ENCODE peak calls at places on chromosomes 1 and 21, in seven cellular contexts. X, G, O, T, K, E and J are unnamed samples. For H3K9me3, the result is how much of the 10 kb centered on the place peaks cover.

GRCh38 chr1:153610334-153611023 is 2.5 kb downstream of the S100A16 start:
- DNase-seq in K (no peak), E (no peak), O (peak), T (no peak), X (peak), G (peak), J (no peak)

GRCh38 chr21:45226540-45227326 is 61.0 kb downstream of the POFUT2 start:
- DNase-seq in X (no peak), T (no peak), K (no peak), G (no peak), E (no peak), O (no peak), J (no peak)

GRCh38 chr1:15326691-15327530 is 79.9 kb downstream of the FHAD1 start:
- DNase-seq in X (no peak), T (no peak), O (no peak), E (no peak), G (no peak), K (no peak), J (no peak)

GRCh38 chr1:177780096-177780700 is 189.7 kb downstream of the SEC16B start:
- DNase-seq in K (no peak), T (peak), X (no peak), O (no peak), G (no peak), E (no peak), J (peak)

GRCh38 chr1:10835423-10836421 is 39.3 kb upstream of the CASZ1 start:
- DNase-seq in X (no peak), T (no peak), E (peak), G (peak), K (peak), O (peak), J (peak)

GRCh38 chr1:54850082-54850730 is 36.8 kb downstream of the DHCR24 start:
- DNase-seq in E (no peak), G (no peak), T (no peak), O (no peak), K (no peak), X (no peak), J (no peak)

GRCh38 chr1:220690140-220691038 is at the start of gene C1orf115:
- DNase-seq in T (no peak), K (peak), G (peak), E (peak), O (peak), X (peak), J (peak)

GRCh38 chr1:36133484-36133883 is 8.5 kb upstream of the COL8A2 start:
- DNase-seq in G (peak), E (peak), K (no peak), T (peak), O (peak), X (peak), J (peak)

GRCh38 chr1:170200665-170201397 is 55.1 kb downstream of the NTMT2 start:
- DNase-seq in E (no peak), O (no peak), K (no peak), X (no peak), T (no peak), G (peak), J (no peak)

GRCh38 chr1:59116920-59117542 is 179.9 kb upstream of the FGGY start:
- DNase-seq in K (peak), T (no peak), G (no peak), E (no peak), X (no peak), O (no peak), J (no peak)

GRCh38 chr1:177343445-177343844 is 172.7 kb downstream of the BRINP2 start:
- DNase-seq in T (no peak), O (no peak), G (no peak), E (no peak), K (no peak), X (no peak), J (no peak)

GRCh38 chr1:56584910-56585528 is 5.7 kb upstream of the PLPP3 start:
- DNase-seq in X (no peak), G (no peak), O (peak), K (no peak), T (peak), E (no peak), J (peak)

GRCh38 chr1:1560178-1560577 is 14.5 kb downstream of the SSU72 start:
- DNase-seq in K (no peak), T (no peak), G (no peak), X (no peak), O (no peak), E (no peak), J (no peak)

GRCh38 chr1:2308844-2309243 is 80.7 kb downstream of the SKI start:
- DNase-seq in T (no peak), O (no peak), E (no peak), K (no peak), X (no peak), G (no peak), J (no peak)

GRCh38 chr21:46347203-46347550 is 23.2 kb downstream of the PCNT start:
- DNase-seq in G (no peak), T (no peak), K (no peak), X (no peak), E (no peak), O (no peak), J (no peak)

GRCh38 chr1:46488343-46489168 is 1.1 kb upstream of the DMBX1 start:
- DNase-seq in E (no peak), T (no peak), X (peak), K (peak), G (peak), O (no peak), J (no peak)

GRCh38 chr1:222642468-222642867 is 24.6 kb downstream of the MIA3 start:
- DNase-seq in O (no peak), G (no peak), T (no peak), E (no peak), X (no peak), K (no peak), J (no peak)

GRCh38 chr1:203316626-203317093 is 11.3 kb downstream of the BTG2 start:
- DNase-seq in X (no peak), T (no peak), O (peak), G (no peak), E (no peak), K (no peak), J (peak)

GRCh38 chr1:103917771-103918170 is 168.1 kb downstream of the AMY1C start:
- DNase-seq in O (no peak), G (no peak), K (no peak), X (no peak), T (no peak), E (no peak), J (no peak)

GRCh38 chr21:31098576-31099005 is 60.3 kb upstream of the KRTAP19-8 start:
- DNase-seq in G (peak), T (peak), K (peak), O (peak), X (peak), E (peak), J (peak)

GRCh38 chr21:42654179-42654912 is 925 bp downstream of the PDE9A start:
- DNase-seq in X (peak), T (no peak), G (no peak), K (no peak), O (peak), E (no peak), J (no peak)

GRCh38 chr1:225848044-225848955 is 33.9 kb downstream of the TMEM63A start:
- DNase-seq in E (no peak), X (no peak), G (no peak), T (no peak), K (peak), O (no peak), J (no peak)

GRCh38 chr1:78333426-78334012 is 157.3 kb upstream of the PTGFR start:
- DNase-seq in K (peak), O (no peak), E (no peak), T (peak), G (peak), X (no peak), J (no peak)

GRCh38 chr1:102550729-102551384 is 554.1 kb upstream of the OLFM3 start:
- DNase-seq in T (no peak), O (no peak), K (peak), E (no peak), G (peak), X (no peak), J (no peak)

GRCh38 chr1:2230781-2231666 is 2.9 kb downstream of the SKI start:
- DNase-seq in X (peak), T (no peak), G (peak), K (no peak), E (no peak), O (peak), J (no peak)

GRCh38 chr1:107480548-107480947 is 339.7 kb downstream of the NTNG1 start:
- DNase-seq in K (no peak), T (no peak), E (no peak), X (peak), G (no peak), O (no peak), J (no peak)
- TF ChIP-seq CTCF in K (no peak), T (no peak), E (no peak), X (no peak), G (peak), O (no peak), J (no peak)

GRCh38 chr1:101410048-101410878 is 173.4 kb downstream of the S1PR1 start:
- DNase-seq in G (no peak), E (no peak), K (no peak), X (no peak), O (no peak), T (no peak), J (no peak)
- H3K27ac ChIP-seq in G (no peak), E (no peak), K (no peak), X (no peak), O (no peak), T (no peak), J (no peak)

DNA sequence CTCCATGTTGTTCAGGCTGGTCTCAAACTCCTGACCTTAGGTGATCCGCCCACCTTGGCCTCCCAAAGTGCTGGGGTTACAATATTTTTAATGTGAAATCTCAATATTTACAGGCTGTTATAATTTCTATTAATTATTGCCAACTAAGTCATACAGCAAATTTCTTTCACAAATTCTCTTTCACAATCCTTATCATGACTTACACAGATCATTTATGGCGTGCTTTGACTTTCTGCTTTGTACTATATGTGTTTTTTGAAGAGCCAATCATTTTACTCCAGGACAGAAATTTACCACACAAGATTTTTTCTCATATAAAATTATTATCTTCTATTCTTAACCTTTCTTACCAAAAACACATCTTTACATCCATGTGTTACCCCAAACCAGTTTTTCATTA is 1729.9 kb downstream of the NCAM2 start:
- DNase-seq in G (no peak), E (no peak), X (no peak), O (no peak), K (no peak), T (no peak), J (no peak)
- H3K9me3 ChIP-seq in G (under half), E (under half), X (under half), O (under half), K (under half), T (under half), J (under half)

DNA sequence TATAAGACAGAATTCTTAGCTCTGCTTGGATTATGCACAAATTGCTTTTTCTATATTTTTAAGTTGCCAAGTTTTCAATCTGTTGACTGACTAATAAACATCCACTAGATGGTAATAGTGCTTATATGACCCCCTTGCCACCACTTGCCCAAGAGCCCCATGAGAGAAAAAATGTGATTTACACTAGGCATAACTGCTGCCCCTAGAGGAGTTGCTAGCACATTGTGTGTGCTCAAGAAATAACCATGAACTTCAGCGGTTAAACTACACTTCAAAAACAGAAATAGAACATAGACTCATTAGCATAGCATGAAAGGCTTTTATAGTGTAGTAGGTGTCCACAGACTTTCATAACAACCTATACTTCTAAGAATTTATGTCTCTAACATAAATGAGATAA is 61.4 kb downstream of the BRINP3 start:
- DNase-seq in O (no peak), K (no peak), G (no peak), E (no peak), X (no peak), T (no peak), J (no peak)
- TF ChIP-seq CTCF in O (no peak), K (peak), G (no peak), E (no peak), X (no peak), T (no peak), J (no peak)

GRCh38 chr1:61388586-61388985 is 306.2 kb downstream of the NFIA start:
- DNase-seq in E (no peak), X (no peak), O (no peak), G (no peak), T (no peak), K (no peak), J (no peak)
- H3K27ac ChIP-seq in E (no peak), X (no peak), O (no peak), G (no peak), T (no peak), K (no peak), J (no peak)

DNA sequence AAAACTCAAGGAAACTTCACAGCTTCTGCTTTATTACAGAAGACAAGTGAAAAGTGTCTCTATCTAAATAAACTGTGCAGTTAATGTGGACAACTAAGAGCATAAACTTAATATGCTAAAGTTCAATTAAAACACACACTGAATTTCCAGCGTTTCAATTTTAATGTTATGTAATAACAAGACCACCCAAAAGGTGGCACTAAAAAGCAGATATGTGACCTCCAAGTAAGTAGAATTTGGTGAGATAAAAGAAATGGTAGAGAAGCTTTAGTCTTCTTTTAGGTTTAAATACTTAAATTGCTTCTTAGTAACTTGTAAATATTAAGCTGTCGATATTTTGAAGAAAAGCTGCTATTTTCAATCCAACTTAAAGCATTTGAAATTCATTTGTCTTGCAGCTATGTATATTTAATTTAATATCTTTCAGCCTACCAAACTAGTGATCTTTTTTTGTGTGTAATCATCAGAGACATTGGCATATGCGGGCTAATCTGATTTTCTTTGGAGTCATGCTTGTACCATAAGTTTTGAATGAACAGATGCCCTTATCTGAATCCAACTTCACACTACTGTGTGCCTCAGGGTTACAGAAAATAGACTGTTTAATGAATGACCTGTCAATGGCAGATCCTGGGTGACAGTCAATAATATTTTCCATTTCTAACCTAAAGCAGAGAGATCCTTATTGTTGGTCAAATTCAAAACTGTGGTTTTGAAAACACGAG is 36.5 kb upstream of the ADAMTS1 start:
- DNase-seq in O (no peak), G (no peak), E (no peak), K (no peak), X (no peak), T (peak), J (no peak)
- H3K9me3 ChIP-seq in O (under half), G (under half), E (under half), K (under half), X (under half), T (under half), J (under half)

GRCh38 chr21:34944015-34944755 is 104.9 kb downstream of the RUNX1 start:
- DNase-seq in O (no peak), K (no peak), G (no peak), X (no peak), E (no peak), T (no peak), J (no peak)

GRCh38 chr21:34945288-34945687 is 103.8 kb downstream of the RUNX1 start:
- DNase-seq in X (no peak), O (no peak), K (no peak), E (no peak), G (no peak), T (no peak), J (no peak)

GRCh38 chr21:34947122-34947534 is 102.0 kb downstream of the RUNX1 start:
- DNase-seq in X (no peak), E (no peak), T (no peak), K (no peak), O (no peak), G (no peak), J (no peak)

GRCh38 chr21:34948157-34948556 is 100.9 kb downstream of the RUNX1 start:
- DNase-seq in T (no peak), O (no peak), G (no peak), X (no peak), K (no peak), E (no peak), J (no peak)

GRCh38 chr21:34946385-34947121 is 102.5 kb downstream of the RUNX1 start:
- DNase-seq in K (no peak), E (no peak), X (no peak), O (no peak), G (no peak), T (no peak), J (no peak)
- TF ChIP-seq CTCF in K (no peak), E (no peak), X (no peak), O (no peak), G (no peak), T (peak), J (no peak)

DNA sequence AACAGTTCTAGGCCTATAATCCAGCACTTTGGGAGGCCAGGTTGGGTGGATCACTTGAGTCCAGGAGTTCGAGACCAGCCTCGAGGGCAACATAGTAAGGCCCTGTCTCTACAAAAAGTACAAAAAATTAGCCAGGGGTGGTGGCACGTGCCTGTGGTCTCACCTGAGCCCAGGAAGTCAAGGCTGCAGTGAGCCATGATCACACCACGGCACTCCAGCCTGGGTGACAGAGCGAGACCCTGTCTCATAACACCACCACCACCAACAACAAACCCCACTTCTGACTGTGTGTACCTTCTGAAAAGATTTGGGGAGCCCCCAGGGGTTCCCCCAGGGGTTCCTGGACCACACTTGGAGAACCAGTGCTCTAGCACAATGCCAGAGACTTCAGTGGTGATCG is 30.0 kb downstream of the NUAK2 start:
- DNase-seq in T (no peak), E (no peak), K (no peak), O (no peak), G (no peak), X (no peak), J (no peak)
- H3K27ac ChIP-seq in T (no peak), E (no peak), K (no peak), O (no peak), G (no peak), X (no peak), J (no peak)

GRCh38 chr1:3650248-3651010 is 526 bp upstream of the WRAP73 start:
- DNase-seq in G (no peak), K (no peak), T (no peak), E (no peak), X (no peak), O (no peak), J (no peak)
- H3K9me3 ChIP-seq in G (under half), K (under half), T (under half), E (under half), X (under half), O (under half), J (under half)